ENCODE peak calls at places on chromosomes 12 and 14, in seven cellular contexts. P is thoracic aorta, E is esophagus muscularis mucosa, L is heart right ventricle, G is cardiac fibroblast, W is body of pancreas, T is left ventricle myocardium inferior. M is an unnamed sample.

GRCh38 chr12:17992002-17992656 is 97.9 kb downstream of the RERGL start:
- DNase-seq in P (no peak), E (no peak), L (no peak), G (peak; percentile 47), W (no peak), T (no peak), M (peak; percentile 56)

GRCh38 chr12:52230364-52231281 is 2.4 kb upstream of the KRT7 start:
- DNase-seq in P (no peak), E (no peak), L (peak; percentile 27), G (peak; percentile 87), W (no peak), T (peak; percentile 42), M (peak; percentile 86)

GRCh38 chr12:66107451-66107915 is 23.1 kb downstream of the LLPH start:
- DNase-seq in P (peak; percentile 69), E (no peak), L (peak; percentile 76), G (peak; percentile 96), W (peak; percentile 56), T (no peak), M (peak; percentile 98)

GRCh38 chr12:57001448-57001906 is 4.9 kb downstream of the ZBTB39 start:
- DNase-seq in P (no peak), E (no peak), L (peak; percentile 62), G (peak; percentile 71), W (peak; percentile 55), T (peak; percentile 55), M (peak; percentile 69)

GRCh38 chr14:33332497-33332896 is 393.8 kb downstream of the NPAS3 start:
- DNase-seq in P (no peak), E (no peak), L (no peak), G (no peak), W (no peak), T (no peak), M (no peak)

GRCh38 chr14:64450255-64450654 is 15.0 kb upstream of the AKAP5 start:
- DNase-seq in P (no peak), E (no peak), L (no peak), G (no peak), W (no peak), T (no peak), M (no peak)

GRCh38 chr12:126384029-126384564 is 1318.9 kb downstream of the AACS start:
- DNase-seq in P (no peak), E (no peak), L (no peak), G (no peak), W (peak; percentile 89), T (no peak), M (peak; percentile 29)

GRCh38 chr14:92263681-92264080 is 59.3 kb upstream of the SLC24A4 start:
- DNase-seq in P (no peak), E (no peak), L (no peak), G (no peak), W (no peak), T (no peak), M (no peak)

GRCh38 chr14:85487215-85487614 is 42.7 kb upstream of the FLRT2 start:
- DNase-seq in P (peak; percentile 2), E (no peak), L (peak; percentile 13), G (no peak), W (no peak), T (no peak), M (no peak)

GRCh38 chr12:77357654-77358053 is 292.3 kb upstream of the E2F7 start:
- DNase-seq in P (no peak), E (no peak), L (no peak), G (no peak), W (no peak), T (no peak), M (no peak)

GRCh38 chr12:64186789-64187188 is 35.3 kb downstream of the KICS2 start:
- DNase-seq in P (no peak), E (no peak), L (no peak), G (no peak), W (no peak), T (no peak), M (peak; percentile 40)

DNA sequence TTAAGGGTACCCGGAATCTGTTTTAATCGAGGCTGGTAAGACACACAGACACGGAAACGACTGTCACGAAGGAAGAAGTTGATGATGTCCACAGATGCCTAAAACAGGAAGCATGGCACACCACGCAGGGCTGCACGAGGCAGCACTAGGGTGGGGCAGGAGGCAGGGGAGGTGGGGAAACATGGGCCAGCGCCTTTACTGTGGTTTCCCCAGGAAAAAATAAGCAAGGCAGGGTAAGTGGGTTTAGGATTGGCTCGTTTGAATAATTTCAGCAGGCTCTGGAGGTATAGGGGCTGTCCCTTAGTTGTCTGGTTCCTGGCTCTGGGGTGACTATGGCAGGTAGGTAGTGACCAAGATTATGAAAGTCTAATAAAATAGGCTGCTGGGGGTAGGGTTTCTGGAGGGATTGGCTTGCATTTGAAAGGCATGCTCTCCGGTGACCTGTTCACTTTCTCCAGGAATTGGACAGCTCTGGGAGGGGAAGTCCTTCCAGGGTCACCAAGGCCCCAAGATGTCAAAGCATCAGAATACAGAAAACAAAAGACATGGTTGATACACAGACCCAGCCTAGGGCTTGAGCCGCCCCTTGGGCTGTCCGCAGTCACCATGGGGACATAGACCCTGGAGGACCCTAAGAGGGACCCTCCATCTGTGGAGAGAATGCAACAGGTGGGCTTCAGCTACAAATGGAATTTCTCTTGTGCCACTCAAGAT is 35.3 kb downstream of the MAP1LC3B2 start:
- DNase-seq in P (no peak), E (no peak), L (peak; percentile 35), G (no peak), W (no peak), T (peak; percentile 49), M (no peak)
- TF ChIP-seq CTCF in P (no peak), E (no peak), L (no peak), G (no peak), W (no peak), T (no peak), M (no peak)

DNA sequence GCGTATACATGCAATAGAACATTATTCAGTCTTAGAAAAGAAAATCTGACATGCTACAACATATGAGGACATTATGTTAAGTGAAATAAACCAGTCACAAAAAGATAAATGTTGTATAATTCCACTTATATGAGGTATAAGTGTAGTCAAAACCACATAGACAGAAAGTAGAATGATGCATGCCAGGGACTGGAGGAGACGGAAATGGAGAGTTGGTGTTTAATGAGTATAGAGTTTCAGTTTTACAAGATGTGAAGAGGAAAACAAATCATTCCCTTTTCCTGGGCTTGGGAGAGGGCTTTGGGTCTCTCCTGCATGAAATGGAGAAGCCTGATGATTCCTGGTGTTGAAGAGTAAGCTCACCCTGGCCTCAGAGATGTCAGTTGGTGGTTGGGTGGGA is 158.5 kb upstream of the PLXNC1 start:
- DNase-seq in P (no peak), E (no peak), L (no peak), G (no peak), W (no peak), T (no peak), M (no peak)
- TF ChIP-seq CTCF in P (no peak), E (no peak), L (no peak), G (no peak), W (no peak), T (no peak), M (no peak)

DNA sequence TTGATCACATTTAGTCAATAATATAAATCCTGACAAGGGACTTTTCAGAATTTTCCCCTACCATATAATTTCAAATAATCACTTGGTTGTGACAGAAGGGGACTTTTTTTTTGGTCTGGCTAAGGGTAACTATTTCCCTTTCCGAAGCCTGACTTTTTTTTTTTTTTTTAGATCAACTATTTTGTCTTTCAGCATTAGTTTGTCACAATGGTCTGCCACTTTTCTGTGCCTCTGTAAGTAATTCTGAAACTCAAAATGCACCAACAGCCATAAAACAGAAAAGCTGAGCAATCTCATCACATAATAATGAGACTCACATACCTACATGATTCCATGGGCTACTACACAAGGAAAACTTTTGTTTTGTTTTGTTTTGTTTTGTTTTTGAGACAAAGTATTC is 266.4 kb downstream of the SSPN start:
- DNase-seq in P (no peak), E (no peak), L (no peak), G (no peak), W (no peak), T (no peak), M (no peak)
- TF ChIP-seq CTCF in P (no peak), E (no peak), L (no peak), G (no peak), W (no peak), T (no peak), M (no peak)

DNA sequence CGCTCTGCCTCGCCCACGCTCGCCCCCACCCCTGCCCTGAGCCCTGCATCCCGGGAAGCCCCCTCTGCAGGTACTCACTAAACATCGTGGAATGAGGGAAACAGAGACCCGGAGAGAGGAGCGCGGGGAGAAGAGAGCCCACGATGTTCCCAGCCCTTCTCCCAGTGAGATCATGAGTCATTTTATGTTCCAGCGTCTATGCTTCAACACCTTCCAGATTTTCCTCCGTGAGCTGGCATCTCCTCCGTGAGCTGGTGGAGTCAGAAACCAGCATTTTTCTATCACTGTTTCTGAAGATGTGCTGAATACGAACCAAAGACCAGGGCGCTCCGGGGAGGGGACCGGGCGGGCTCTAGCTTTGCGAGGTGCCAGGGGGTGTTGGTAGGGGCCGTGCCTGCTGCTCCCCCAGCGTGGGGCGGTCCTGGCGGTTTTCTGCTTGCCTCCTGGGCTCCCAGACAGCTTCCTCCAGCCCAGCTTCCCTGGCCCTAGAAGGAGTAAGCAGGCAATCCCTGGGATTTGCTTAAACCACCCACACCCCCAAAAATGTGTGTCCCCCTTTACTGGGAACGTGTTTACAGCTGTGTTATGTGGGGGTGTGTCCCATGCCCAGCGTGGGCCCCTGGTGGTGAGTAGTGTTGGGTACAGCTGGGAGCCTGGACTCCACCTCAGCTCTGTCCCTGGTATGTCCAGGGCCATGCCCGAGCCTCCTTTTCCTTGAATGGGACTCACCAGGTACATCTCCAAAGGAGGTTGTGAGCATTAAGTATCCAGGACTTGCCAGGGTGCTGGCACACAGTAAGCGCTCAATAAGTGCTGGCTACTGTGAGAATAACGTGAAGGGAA is 74.2 kb downstream of the DIO3 start:
- DNase-seq in P (no peak), E (peak; percentile 83), L (no peak), G (no peak), W (no peak), T (no peak), M (no peak)
- TF ChIP-seq CTCF in P (no peak), E (no peak), L (no peak), G (no peak), W (no peak), T (no peak), M (no peak)

DNA sequence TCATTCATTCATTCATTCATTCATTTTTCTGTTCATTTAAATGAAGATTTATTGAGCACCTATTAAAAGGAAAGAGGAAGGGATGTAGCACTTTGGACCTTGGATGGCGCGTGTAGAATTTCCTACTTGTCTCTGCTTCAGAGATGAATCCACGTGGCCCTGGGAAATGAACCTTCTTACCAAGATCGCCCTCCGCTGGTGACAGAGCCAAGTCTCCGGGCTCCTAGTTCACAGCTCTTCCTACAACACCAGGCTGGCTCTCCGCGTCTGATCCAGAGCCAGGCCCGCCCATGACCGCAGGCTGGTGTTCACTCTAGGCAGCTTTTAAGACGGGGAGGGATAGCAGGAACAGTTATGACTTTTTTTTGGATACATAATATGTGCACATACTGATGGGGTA is 70.9 kb upstream of the PIWIL1 start:
- DNase-seq in P (no peak), E (no peak), L (no peak), G (no peak), W (no peak), T (no peak), M (peak; percentile 13)
- TF ChIP-seq CTCF in P (no peak), E (no peak), L (no peak), G (no peak), W (no peak), T (no peak), M (no peak)

DNA sequence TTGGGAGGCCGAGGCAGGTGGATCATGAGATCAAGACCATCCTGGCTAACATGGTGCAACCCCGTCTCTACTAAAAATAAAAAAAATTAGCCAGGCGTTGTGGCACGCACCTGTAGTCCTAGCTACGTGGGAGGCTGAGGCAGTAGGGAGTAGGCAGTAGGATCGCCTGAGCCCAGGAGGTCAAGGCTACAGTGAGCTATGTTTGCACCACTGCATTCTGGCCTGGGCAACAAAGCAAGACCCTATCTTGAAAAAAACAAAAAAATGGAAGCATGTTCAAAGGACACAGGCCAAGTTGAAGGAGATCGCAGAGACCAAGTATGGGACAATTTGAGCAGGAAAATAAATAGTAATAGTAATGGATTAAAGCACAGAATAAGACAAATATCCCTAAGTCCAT is 14.2 kb downstream of the NCAPD2 start:
- DNase-seq in P (no peak), E (no peak), L (no peak), G (no peak), W (no peak), T (no peak), M (no peak)
- TF ChIP-seq CTCF in P (no peak), E (no peak), L (no peak), G (no peak), W (no peak), T (no peak), M (no peak)